ENCODE peak calls at places on chromosome 9, in four cellular contexts. W is heart left ventricle, R is astrocyte, E is adrenal gland. H is an unnamed sample. For H3K27me3 and H3K9me3, the result is how much of the 10 kb centered on the place peaks cover.

GRCh38 chr9:89022902-89023301 is 31.6 kb downstream of the S1PR3 start:
- DNase-seq in W (peak), R (peak), E (peak), H (peak)

GRCh38 chr9:108634669-108635462 is 220.9 kb downstream of the ACTL7B start:
- DNase-seq in W (no peak), R (peak), E (no peak), H (no peak)

GRCh38 chr9:112086627-112087026 is 88.5 kb downstream of the SUSD1 start:
- DNase-seq in W (no peak), R (no peak), E (peak), H (no peak)

GRCh38 chr9:78769684-78770083 is 472.8 kb downstream of the PSAT1 start:
- DNase-seq in W (no peak), R (no peak), E (no peak), H (no peak)

GRCh38 chr9:135010921-135011320 is 76.5 kb upstream of the OLFM1 start:
- DNase-seq in W (no peak), R (no peak), E (no peak), H (no peak)

GRCh38 chr9:112119225-112120045 is 55.7 kb downstream of the SUSD1 start:
- DNase-seq in W (no peak), R (peak), E (peak), H (no peak)

GRCh38 chr9:684950-685340 is 156.6 kb upstream of the DMRT1 start:
- DNase-seq in W (no peak), R (peak), E (no peak), H (peak)

GRCh38 chr9:105399117-105399516 is 48.7 kb upstream of the FSD1L start:
- DNase-seq in W (no peak), R (no peak), E (no peak), H (no peak)

GRCh38 chr9:89882876-89883275 is 278.1 kb downstream of the GADD45G start:
- DNase-seq in W (no peak), R (no peak), E (peak), H (no peak)

GRCh38 chr9:94896512-94896911 is 170.0 kb downstream of the AOPEP start:
- DNase-seq in W (no peak), R (no peak), E (no peak), H (no peak)

GRCh38 chr9:133686642-133687575 is 50.7 kb downstream of the DBH start:
- DNase-seq in W (peak), R (no peak), E (peak), H (no peak)

GRCh38 chr9:136515276-136515675 is 30.6 kb downstream of the NOTCH1 start:
- DNase-seq in W (no peak), R (no peak), E (no peak), H (no peak)

GRCh38 chr9:27179245-27179870 is 70.3 kb downstream of the TEK start:
- DNase-seq in W (no peak), R (peak), E (no peak), H (no peak)

GRCh38 chr9:89254773-89255125 is 56.2 kb upstream of the CKS2 start:
- DNase-seq in W (no peak), R (no peak), E (no peak), H (no peak)

GRCh38 chr9:128091571-128091970 is 23.5 kb downstream of the SLC25A25 start:
- DNase-seq in W (no peak), R (no peak), E (no peak), H (no peak)

GRCh38 chr9:128091144-128091543 is 23.1 kb downstream of the SLC25A25 start:
- DNase-seq in W (peak), R (peak), E (peak), H (peak)

GRCh38 chr9:128094166-128094949 is 26.3 kb downstream of the SLC25A25 start:
- DNase-seq in W (peak), R (peak), E (peak), H (peak)

GRCh38 chr9:128093016-128093415 is 25.0 kb downstream of the SLC25A25 start:
- DNase-seq in W (no peak), R (no peak), E (no peak), H (no peak)

DNA sequence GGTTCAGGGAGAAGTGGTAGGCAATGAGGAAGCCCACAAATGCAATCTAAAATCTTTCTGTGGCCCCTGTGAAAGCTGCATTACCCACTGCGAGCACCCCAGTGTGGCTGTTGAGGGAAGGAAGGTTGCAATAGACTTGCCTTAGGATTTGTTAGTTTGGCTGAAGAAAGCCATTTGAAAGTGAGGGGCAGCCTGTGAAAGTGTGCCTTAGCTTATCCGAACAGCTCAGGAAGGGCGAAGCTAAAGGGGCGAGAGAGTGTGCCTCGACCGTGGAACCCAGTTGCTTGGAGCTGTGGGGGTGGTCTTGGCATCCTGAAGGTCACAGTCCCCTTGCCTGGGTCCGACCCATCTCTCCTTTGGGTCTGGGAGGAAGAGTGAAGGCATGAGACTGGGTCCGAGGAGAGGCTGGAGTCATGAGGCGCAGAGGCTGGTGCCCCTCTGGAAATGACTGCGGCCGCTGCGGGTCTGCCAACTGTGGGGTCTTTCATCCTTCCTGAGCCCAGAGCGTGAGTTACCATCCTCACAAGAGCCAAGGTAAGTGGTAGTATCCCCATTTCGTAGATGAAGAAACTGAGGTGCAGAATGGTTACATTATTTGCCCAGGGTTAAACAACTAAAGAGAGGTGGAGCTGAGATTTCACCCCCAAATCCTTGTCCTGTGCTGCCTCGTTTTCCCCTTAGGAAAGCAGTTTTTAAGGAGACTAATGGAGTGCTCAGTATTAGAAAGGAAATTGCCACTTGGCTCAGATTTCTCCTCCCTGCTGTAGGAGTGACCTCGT is 24.4 kb downstream of the SLC25A25 start:
- DNase-seq in W (no peak), R (no peak), E (no peak), H (no peak)
- H3K4me3 ChIP-seq in W (no peak), R (peak), E (no peak), H (no peak)

DNA sequence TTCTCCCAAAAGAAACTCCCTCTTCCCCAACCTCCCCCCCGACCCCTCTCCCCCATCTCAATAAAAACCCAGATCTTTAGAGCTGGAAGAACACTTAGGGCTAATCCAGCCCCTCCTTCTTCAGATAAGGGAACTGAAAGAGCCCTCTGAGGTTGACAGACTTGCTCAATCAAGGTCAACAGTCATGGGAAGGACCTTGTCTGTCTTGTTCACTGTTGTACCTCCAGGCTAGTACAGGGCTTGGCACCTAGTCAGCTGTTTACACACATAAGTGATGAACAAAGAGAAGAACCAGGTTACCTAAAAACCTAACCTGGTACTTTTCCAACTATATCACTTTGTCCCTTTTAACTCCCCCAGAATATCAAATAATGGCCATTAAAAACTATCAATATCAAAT is 2.4 kb downstream of the TTC39B start:
- DNase-seq in W (no peak), R (no peak), E (no peak), H (no peak)
- H3K27me3 ChIP-seq in W (under half), R (under half), E (under half), H (under half)

GRCh38 chr9:122642226-122642625 is 15.2 kb downstream of the OR1B1 start:
- DNase-seq in W (no peak), R (no peak), E (no peak), H (no peak)
- H3K9me3 ChIP-seq in W (under half), R (under half), E (under half), H (under half)

GRCh38 chr9:14433841-14434511 is 120.0 kb upstream of the NFIB start:
- DNase-seq in W (no peak), R (peak), E (peak), H (no peak)
- H3K4me3 ChIP-seq in W (no peak), R (no peak), E (peak), H (no peak)

H was measured in cardiac muscle cell.